ENCODE peak calls at places on chromosomes 11 and 22, in five cellular contexts. One of them, this sample, is unnamed.

GRCh38 chr11:8390851-8391612 is 127.4 kb upstream of the LMO1 start:
- DNase-seq in pulmonary artery endothelial cell: no peak
- DNase-seq in activated gamma-delta T cell treated with Interleukin-2 at 50 U/mL for 16 hours: no peak
- DNase-seq in iPS DF 19.7: no peak
- DNase-seq in NCI-H2171: no peak
- DNase-seq in this sample: no peak

GRCh38 chr22:36753120-36753802 is 22.7 kb downstream of the IFT27 start:
- DNase-seq in pulmonary artery endothelial cell: no peak
- DNase-seq in iPS DF 19.7: no peak
- DNase-seq in activated gamma-delta T cell treated with Interleukin-2 at 50 U/mL for 16 hours: no peak
- DNase-seq in NCI-H2171: no peak
- DNase-seq in this sample: no peak

GRCh38 chr11:114847599-114847998 is 169.3 kb downstream of the NXPE2 start:
- DNase-seq in iPS DF 19.7: no peak
- DNase-seq in activated gamma-delta T cell treated with Interleukin-2 at 50 U/mL for 16 hours: no peak
- DNase-seq in NCI-H2171: peak
- DNase-seq in pulmonary artery endothelial cell: no peak
- DNase-seq in this sample: no peak

GRCh38 chr11:94511932-94512781 is at the start of gene C11orf97:
- DNase-seq in iPS DF 19.7: peak
- DNase-seq in pulmonary artery endothelial cell: no peak
- DNase-seq in NCI-H2171: no peak
- DNase-seq in activated gamma-delta T cell treated with Interleukin-2 at 50 U/mL for 16 hours: peak
- DNase-seq in this sample: peak

GRCh38 chr11:112797653-112798293 is 163.4 kb upstream of the NCAM1 start:
- DNase-seq in NCI-H2171: no peak
- DNase-seq in pulmonary artery endothelial cell: no peak
- DNase-seq in iPS DF 19.7: no peak
- DNase-seq in activated gamma-delta T cell treated with Interleukin-2 at 50 U/mL for 16 hours: no peak
- DNase-seq in this sample: peak

GRCh38 chr11:15775051-15775541 is 581.2 kb downstream of the SOX6 start:
- DNase-seq in iPS DF 19.7: no peak
- DNase-seq in pulmonary artery endothelial cell: no peak
- DNase-seq in NCI-H2171: no peak
- DNase-seq in activated gamma-delta T cell treated with Interleukin-2 at 50 U/mL for 16 hours: no peak
- DNase-seq in this sample: no peak

GRCh38 chr11:120183701-120184141 is 27.1 kb upstream of the OAF start:
- DNase-seq in iPS DF 19.7: no peak
- DNase-seq in NCI-H2171: no peak
- DNase-seq in pulmonary artery endothelial cell: no peak
- DNase-seq in activated gamma-delta T cell treated with Interleukin-2 at 50 U/mL for 16 hours: no peak
- DNase-seq in this sample: no peak

GRCh38 chr22:38419121-38419863 is 35.7 kb downstream of the KCNJ4 start:
- DNase-seq in activated gamma-delta T cell treated with Interleukin-2 at 50 U/mL for 16 hours: no peak
- DNase-seq in iPS DF 19.7: no peak
- DNase-seq in NCI-H2171: no peak
- DNase-seq in pulmonary artery endothelial cell: no peak
- DNase-seq in this sample: peak

GRCh38 chr11:42840176-42840829 is 471.5 kb upstream of the API5 start:
- DNase-seq in iPS DF 19.7: no peak
- DNase-seq in pulmonary artery endothelial cell: no peak
- DNase-seq in NCI-H2171: no peak
- DNase-seq in activated gamma-delta T cell treated with Interleukin-2 at 50 U/mL for 16 hours: no peak
- DNase-seq in this sample: no peak

GRCh38 chr11:102115557-102115956 is 5.3 kb downstream of the YAP1 start:
- DNase-seq in NCI-H2171: no peak
- DNase-seq in iPS DF 19.7: peak
- DNase-seq in pulmonary artery endothelial cell: no peak
- DNase-seq in activated gamma-delta T cell treated with Interleukin-2 at 50 U/mL for 16 hours: no peak
- DNase-seq in this sample: no peak

GRCh38 chr11:34632105-34632780 is 11.3 kb downstream of the EHF start:
- DNase-seq in activated gamma-delta T cell treated with Interleukin-2 at 50 U/mL for 16 hours: no peak
- DNase-seq in NCI-H2171: no peak
- DNase-seq in pulmonary artery endothelial cell: no peak
- DNase-seq in iPS DF 19.7: no peak
- DNase-seq in this sample: no peak

GRCh38 chr11:47177229-47177845 is 658 bp upstream of the ARFGAP2 start:
- DNase-seq in NCI-H2171: peak
- DNase-seq in pulmonary artery endothelial cell: peak
- DNase-seq in iPS DF 19.7: no peak
- DNase-seq in activated gamma-delta T cell treated with Interleukin-2 at 50 U/mL for 16 hours: peak
- DNase-seq in this sample: peak

GRCh38 chr11:61966673-61967176 is 709 bp downstream of the FTH1 start:
- DNase-seq in iPS DF 19.7: no peak
- DNase-seq in activated gamma-delta T cell treated with Interleukin-2 at 50 U/mL for 16 hours: peak
- DNase-seq in NCI-H2171: no peak
- DNase-seq in pulmonary artery endothelial cell: no peak
- DNase-seq in this sample: no peak

GRCh38 chr22:40524392-40525249 is 111.9 kb downstream of the MRTFA start:
- DNase-seq in pulmonary artery endothelial cell: no peak
- DNase-seq in activated gamma-delta T cell treated with Interleukin-2 at 50 U/mL for 16 hours: no peak
- DNase-seq in NCI-H2171: no peak
- DNase-seq in iPS DF 19.7: no peak
- DNase-seq in this sample: no peak

GRCh38 chr22:25067851-25068421 is 115.4 kb downstream of the KIAA1671 start:
- DNase-seq in pulmonary artery endothelial cell: no peak
- DNase-seq in NCI-H2171: no peak
- DNase-seq in activated gamma-delta T cell treated with Interleukin-2 at 50 U/mL for 16 hours: peak
- DNase-seq in iPS DF 19.7: no peak
- DNase-seq in this sample: no peak

GRCh38 chr11:45182902-45183301 is 36.5 kb downstream of the PRDM11 start:
- DNase-seq in pulmonary artery endothelial cell: peak
- DNase-seq in NCI-H2171: no peak
- DNase-seq in activated gamma-delta T cell treated with Interleukin-2 at 50 U/mL for 16 hours: no peak
- DNase-seq in iPS DF 19.7: no peak
- DNase-seq in this sample: peak

GRCh38 chr22:25282671-25283561 is 63.5 kb downstream of the CRYBB2 start:
- DNase-seq in activated gamma-delta T cell treated with Interleukin-2 at 50 U/mL for 16 hours: no peak
- DNase-seq in pulmonary artery endothelial cell: no peak
- DNase-seq in iPS DF 19.7: peak
- DNase-seq in NCI-H2171: no peak
- DNase-seq in this sample: peak

GRCh38 chr11:122807731-122808485 is 30.4 kb upstream of the CRTAM start:
- DNase-seq in pulmonary artery endothelial cell: no peak
- DNase-seq in activated gamma-delta T cell treated with Interleukin-2 at 50 U/mL for 16 hours: no peak
- DNase-seq in iPS DF 19.7: no peak
- DNase-seq in NCI-H2171: no peak
- DNase-seq in this sample: no peak

This sample was measured in H9.